ENCODE peak calls at places on chromosome X, in six cellular contexts. One of them, this sample, is unnamed.

GRCh38 chrX:37912286-37912685 is 64.9 kb upstream of the DYNLT3 start:
- DNase-seq in left cardiac atrium: no peak
- DNase-seq in NCI-H460: no peak
- DNase-seq in M059J: peak; percentile 90
- DNase-seq in HTR-8/SVneo: no peak
- DNase-seq in RPMI8226: no peak
- DNase-seq in this sample: no peak

GRCh38 chrX:39320165-39320564 is 518.9 kb downstream of the MID1IP1 start:
- DNase-seq in left cardiac atrium: no peak
- DNase-seq in NCI-H460: no peak
- DNase-seq in M059J: no peak
- DNase-seq in HTR-8/SVneo: no peak
- DNase-seq in RPMI8226: no peak
- DNase-seq in this sample: no peak

GRCh38 chrX:9291666-9292065 is 173.2 kb upstream of the TBL1X start:
- DNase-seq in left cardiac atrium: no peak
- DNase-seq in NCI-H460: no peak
- DNase-seq in M059J: no peak
- DNase-seq in HTR-8/SVneo: no peak
- DNase-seq in RPMI8226: no peak
- DNase-seq in this sample: no peak

GRCh38 chrX:22373094-22373493 is 100.4 kb downstream of the CBLL2 start:
- DNase-seq in left cardiac atrium: no peak
- DNase-seq in NCI-H460: no peak
- DNase-seq in M059J: no peak
- DNase-seq in HTR-8/SVneo: no peak
- DNase-seq in RPMI8226: no peak
- DNase-seq in this sample: no peak

GRCh38 chrX:127038065-127038464 is 218.5 kb downstream of the PRR32 start:
- DNase-seq in left cardiac atrium: no peak
- DNase-seq in NCI-H460: no peak
- DNase-seq in M059J: no peak
- DNase-seq in HTR-8/SVneo: no peak
- DNase-seq in RPMI8226: no peak
- DNase-seq in this sample: no peak

GRCh38 chrX:18348047-18348446 is 6.4 kb downstream of the SCML2 start:
- DNase-seq in left cardiac atrium: no peak
- DNase-seq in NCI-H460: no peak
- DNase-seq in M059J: peak; percentile 65
- DNase-seq in HTR-8/SVneo: peak; percentile 14
- DNase-seq in RPMI8226: no peak
- DNase-seq in this sample: no peak

GRCh38 chrX:102658551-102658950 is 7.3 kb downstream of the GPRASP1 start:
- DNase-seq in left cardiac atrium: no peak
- DNase-seq in NCI-H460: no peak
- DNase-seq in M059J: no peak
- DNase-seq in HTR-8/SVneo: no peak
- DNase-seq in RPMI8226: no peak
- DNase-seq in this sample: no peak

GRCh38 chrX:100913111-100913510 is 15.6 kb downstream of the XKRX start:
- DNase-seq in left cardiac atrium: no peak
- DNase-seq in NCI-H460: no peak
- DNase-seq in M059J: peak; percentile 34
- DNase-seq in HTR-8/SVneo: no peak
- DNase-seq in RPMI8226: no peak
- DNase-seq in this sample: no peak

GRCh38 chrX:39935414-39936064 is 162.2 kb downstream of the BCOR start:
- DNase-seq in left cardiac atrium: no peak
- DNase-seq in NCI-H460: no peak
- DNase-seq in M059J: peak; percentile 65
- DNase-seq in HTR-8/SVneo: no peak
- DNase-seq in RPMI8226: no peak
- DNase-seq in this sample: peak; percentile 34

GRCh38 chrX:41981481-41982013 is 58.2 kb upstream of the CASK start:
- DNase-seq in left cardiac atrium: no peak
- DNase-seq in NCI-H460: no peak
- DNase-seq in M059J: peak; percentile 66
- DNase-seq in HTR-8/SVneo: no peak
- DNase-seq in RPMI8226: no peak
- DNase-seq in this sample: no peak

GRCh38 chrX:140501321-140501720 is 3.5 kb downstream of the SOX3 start:
- DNase-seq in left cardiac atrium: no peak
- DNase-seq in NCI-H460: no peak
- DNase-seq in M059J: no peak
- DNase-seq in HTR-8/SVneo: no peak
- DNase-seq in RPMI8226: no peak
- DNase-seq in this sample: no peak

GRCh38 chrX:120452131-120452530 is 17.0 kb downstream of the LAMP2 start:
- DNase-seq in left cardiac atrium: no peak
- DNase-seq in NCI-H460: no peak
- DNase-seq in M059J: peak; percentile 28
- DNase-seq in HTR-8/SVneo: no peak
- DNase-seq in RPMI8226: no peak
- DNase-seq in this sample: no peak

GRCh38 chrX:154457491-154458115 is 478 bp upstream of the PLXNA3 start:
- DNase-seq in left cardiac atrium: no peak
- DNase-seq in NCI-H460: peak; percentile 25
- DNase-seq in M059J: peak; percentile 44
- DNase-seq in HTR-8/SVneo: peak; percentile 32
- DNase-seq in RPMI8226: peak; percentile 60
- DNase-seq in this sample: peak; percentile 60

GRCh38 chrX:46376246-46376885 is 168.9 kb downstream of the ZNF674 start:
- DNase-seq in left cardiac atrium: no peak
- DNase-seq in NCI-H460: peak; percentile 41
- DNase-seq in M059J: peak; percentile 70
- DNase-seq in HTR-8/SVneo: peak; percentile 19
- DNase-seq in RPMI8226: no peak
- DNase-seq in this sample: peak; percentile 1

GRCh38 chrX:18897611-18898010 is 86.3 kb downstream of the PHKA2 start:
- DNase-seq in left cardiac atrium: no peak
- DNase-seq in NCI-H460: no peak
- DNase-seq in M059J: no peak
- DNase-seq in HTR-8/SVneo: no peak
- DNase-seq in RPMI8226: no peak
- DNase-seq in this sample: no peak

GRCh38 chrX:120672389-120672788 is 42.5 kb upstream of the C1GALT1C1 start:
- DNase-seq in left cardiac atrium: peak; percentile 67
- DNase-seq in NCI-H460: peak; percentile 16
- DNase-seq in M059J: peak; percentile 95
- DNase-seq in HTR-8/SVneo: peak; percentile 3
- DNase-seq in RPMI8226: no peak
- DNase-seq in this sample: peak; percentile 18

GRCh38 chrX:119755981-119756533 is 2.3 kb upstream of the SOWAHD start:
- DNase-seq in left cardiac atrium: no peak
- DNase-seq in NCI-H460: no peak
- DNase-seq in M059J: no peak
- DNase-seq in HTR-8/SVneo: no peak
- DNase-seq in RPMI8226: no peak
- DNase-seq in this sample: no peak

GRCh38 chrX:120741452-120741851 is 111.6 kb upstream of the C1GALT1C1 start:
- DNase-seq in left cardiac atrium: no peak
- DNase-seq in NCI-H460: no peak
- DNase-seq in M059J: peak; percentile 36
- DNase-seq in HTR-8/SVneo: no peak
- DNase-seq in RPMI8226: no peak
- DNase-seq in this sample: no peak

GRCh38 chrX:11751261-11751660 is 6.8 kb upstream of the MSL3 start:
- DNase-seq in left cardiac atrium: no peak
- DNase-seq in NCI-H460: no peak
- DNase-seq in M059J: no peak
- DNase-seq in HTR-8/SVneo: no peak
- DNase-seq in RPMI8226: no peak
- DNase-seq in this sample: no peak

GRCh38 chrX:154002215-154002719 is 17.4 kb downstream of the IRAK1 start:
- DNase-seq in left cardiac atrium: no peak
- DNase-seq in NCI-H460: peak; percentile 94
- DNase-seq in M059J: peak; percentile 87
- DNase-seq in HTR-8/SVneo: no peak
- DNase-seq in RPMI8226: peak; percentile 92
- DNase-seq in this sample: no peak

GRCh38 chrX:94751611-94752010 is 1077.6 kb downstream of the FAM133A start:
- DNase-seq in left cardiac atrium: no peak
- DNase-seq in NCI-H460: no peak
- DNase-seq in M059J: no peak
- DNase-seq in HTR-8/SVneo: no peak
- DNase-seq in RPMI8226: no peak
- DNase-seq in this sample: no peak

GRCh38 chrX:103773445-103773844 is 3.2 kb upstream of the PLP1 start:
- DNase-seq in left cardiac atrium: no peak
- DNase-seq in NCI-H460: no peak
- DNase-seq in M059J: no peak
- DNase-seq in HTR-8/SVneo: no peak
- DNase-seq in RPMI8226: no peak
- DNase-seq in this sample: no peak

GRCh38 chrX:118240359-118240758 is 105.5 kb upstream of the WDR44 start:
- DNase-seq in left cardiac atrium: no peak
- DNase-seq in NCI-H460: no peak
- DNase-seq in M059J: no peak
- DNase-seq in HTR-8/SVneo: no peak
- DNase-seq in RPMI8226: no peak
- DNase-seq in this sample: no peak

GRCh38 chrX:22021721-22022120 is 10.4 kb upstream of the PHEX start:
- DNase-seq in left cardiac atrium: no peak
- DNase-seq in NCI-H460: no peak
- DNase-seq in M059J: no peak
- DNase-seq in HTR-8/SVneo: no peak
- DNase-seq in RPMI8226: no peak
- DNase-seq in this sample: no peak

GRCh38 chrX:21683910-21684309 is 25.8 kb upstream of the KLHL34 start:
- DNase-seq in left cardiac atrium: no peak
- DNase-seq in NCI-H460: no peak
- DNase-seq in M059J: no peak
- DNase-seq in HTR-8/SVneo: no peak
- DNase-seq in RPMI8226: no peak
- DNase-seq in this sample: no peak

GRCh38 chrX:139724626-139725025 is 16.7 kb upstream of the MCF2 start:
- DNase-seq in left cardiac atrium: no peak
- DNase-seq in NCI-H460: no peak
- DNase-seq in M059J: no peak
- DNase-seq in HTR-8/SVneo: no peak
- DNase-seq in RPMI8226: no peak
- DNase-seq in this sample: no peak

GRCh38 chrX:154029439-154029838 is 9.7 kb upstream of the IRAK1 start:
- DNase-seq in left cardiac atrium: no peak
- DNase-seq in NCI-H460: no peak
- DNase-seq in M059J: no peak
- DNase-seq in HTR-8/SVneo: no peak
- DNase-seq in RPMI8226: no peak
- DNase-seq in this sample: no peak